ENCODE peak calls at places on chromosomes 6 and 20, in eight cellular contexts. L is HCT116, Q is hepatocyte, G is GM23248, W is OCI-LY7, M is MM.1S, U is SK-N-SH, A is PC-9. Z is an unnamed sample. For H3K9me3 and H3K9me2, the result is how much of the 10 kb centered on the place peaks cover.

GRCh38 chr6:149820506-149820905 is 43.7 kb downstream of the LRP11 start:
- DNase-seq in U (no peak), M (peak), A (no peak), W (peak), Q (no peak), L (no peak), G (no peak), Z (no peak)

GRCh38 chr6:169850154-169850553 is 98.7 kb downstream of the ERMARD start:
- DNase-seq in Q (no peak), L (no peak), A (no peak), G (no peak), W (no peak), U (no peak), M (no peak), Z (no peak)

GRCh38 chr6:22756365-22756764 is 187.0 kb downstream of the HDGFL1 start:
- DNase-seq in W (no peak), M (no peak), Q (no peak), A (no peak), L (no peak), U (no peak), G (peak), Z (peak)

GRCh38 chr20:46031701-46032254 is 2.8 kb downstream of the SLC12A5 start:
- DNase-seq in L (no peak), U (peak), A (no peak), M (no peak), G (peak), Q (no peak), W (no peak), Z (peak)

GRCh38 chr6:152099816-152100618 is 292.5 kb downstream of the ESR1 start:
- DNase-seq in A (peak), M (no peak), U (no peak), L (no peak), W (no peak), G (peak), Q (no peak), Z (peak)

GRCh38 chr6:129370268-129370916 is 339.6 kb downstream of the ARHGAP18 start:
- DNase-seq in G (peak), U (peak), W (peak), Q (peak), L (peak), A (peak), M (peak), Z (peak)

GRCh38 chr6:159988983-159989454 is 20.1 kb downstream of the IGF2R start:
- DNase-seq in Q (no peak), W (no peak), U (no peak), L (no peak), M (no peak), G (peak), A (no peak), Z (no peak)

GRCh38 chr6:110034637-110035096 is 56.6 kb downstream of the GPR6 start:
- DNase-seq in M (no peak), G (no peak), L (no peak), Q (no peak), U (no peak), A (no peak), W (no peak), Z (no peak)

GRCh38 chr20:33732166-33732970 is 572 bp downstream of the ZNF341 start:
- DNase-seq in G (peak), U (no peak), L (peak), M (peak), A (peak), Q (no peak), W (peak), Z (peak)

GRCh38 chr6:107129370-107129925 is 14.1 kb upstream of the BEND3 start:
- DNase-seq in Q (peak), U (no peak), L (no peak), G (no peak), W (peak), M (peak), A (no peak), Z (no peak)

GRCh38 chr6:20630136-20630535 is 95.9 kb downstream of the CDKAL1 start:
- DNase-seq in M (no peak), W (no peak), Q (no peak), L (no peak), G (no peak), U (no peak), A (no peak), Z (no peak)

GRCh38 chr6:169969372-169970099 is 218.1 kb downstream of the ERMARD start:
- DNase-seq in U (peak), A (no peak), G (no peak), M (no peak), L (no peak), Q (no peak), W (no peak), Z (no peak)

DNA sequence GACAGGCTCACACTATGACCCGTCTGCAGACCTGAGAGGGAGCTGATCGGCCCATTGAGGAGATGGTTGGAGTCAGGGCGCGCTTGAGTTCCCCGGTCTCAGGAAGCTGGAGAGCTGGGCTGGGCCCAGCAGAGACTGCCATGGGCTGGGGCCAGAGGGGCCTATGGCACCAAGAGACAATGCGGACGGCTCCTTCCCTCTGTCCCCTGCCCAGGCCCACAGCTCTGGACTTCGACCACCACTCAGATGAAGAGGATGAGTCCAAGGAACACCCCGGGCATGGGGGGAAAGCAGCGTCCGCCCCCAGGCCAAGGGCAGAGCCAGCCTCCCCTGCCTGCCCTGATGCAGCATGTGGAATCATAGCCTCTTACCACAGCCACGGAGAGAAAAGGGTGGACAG is 40.2 kb upstream of the PHACTR3 start:
- DNase-seq in M (no peak), W (no peak), U (peak), A (peak), L (no peak), G (no peak), Q (no peak), Z (no peak)
- H3K9me3 ChIP-seq in M (under half), W (under half), U (under half), A (under half), L (under half), G (under half), Q (under half), Z (under half)

DNA sequence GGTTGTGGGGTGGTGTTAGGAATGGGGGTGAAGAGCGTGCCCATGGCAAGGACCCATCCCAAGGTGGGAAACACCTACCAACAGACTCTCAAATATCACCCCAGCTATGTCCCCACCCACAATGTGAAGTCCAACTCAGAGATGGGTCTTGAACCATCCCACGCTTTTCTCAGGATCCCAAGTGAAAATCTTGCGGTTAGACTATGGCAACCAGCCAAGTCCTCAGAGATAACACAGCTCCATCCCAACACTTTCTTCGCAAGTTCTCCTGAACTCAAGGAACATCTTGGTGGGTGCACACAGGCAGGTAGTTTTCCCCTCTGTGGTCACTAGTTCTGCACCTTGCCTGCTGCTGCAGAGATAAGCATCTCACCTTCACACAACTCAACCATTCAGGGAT is 116.0 kb downstream of the CDC5L start:
- DNase-seq in G (no peak), L (no peak), A (no peak), Q (no peak), W (no peak), M (no peak), U (no peak), Z (no peak)
- H3K9me2 ChIP-seq in G (under half), L (under half), A (under half), Q (under half), W (under half), M (under half), U (under half), Z (under half)

DNA sequence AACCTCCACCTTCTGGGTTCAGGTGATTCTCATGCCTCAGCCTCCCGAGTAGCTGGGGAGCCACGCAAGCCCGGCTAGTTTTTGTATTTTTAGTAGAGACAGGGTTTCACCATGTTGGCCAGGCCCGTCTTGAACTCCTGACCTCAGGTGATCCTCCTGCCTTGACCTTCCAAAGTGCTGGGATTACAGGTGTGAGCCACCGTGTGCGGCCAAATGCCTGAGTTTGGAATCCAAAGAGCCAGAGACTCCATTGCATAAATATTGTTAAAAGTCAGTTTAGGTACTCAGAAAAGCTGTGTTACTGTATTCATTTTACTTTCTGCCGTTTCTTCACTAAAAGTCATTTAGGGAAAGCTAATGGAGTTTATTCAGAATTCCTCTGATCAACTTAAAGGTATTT is 137.3 kb downstream of the SULF2 start:
- DNase-seq in L (no peak), W (no peak), G (no peak), M (no peak), Q (no peak), U (no peak), A (no peak), Z (no peak)
- H3K4me3 ChIP-seq in L (no peak), W (no peak), G (no peak), M (no peak), Q (no peak), U (no peak), A (no peak), Z (no peak)

DNA sequence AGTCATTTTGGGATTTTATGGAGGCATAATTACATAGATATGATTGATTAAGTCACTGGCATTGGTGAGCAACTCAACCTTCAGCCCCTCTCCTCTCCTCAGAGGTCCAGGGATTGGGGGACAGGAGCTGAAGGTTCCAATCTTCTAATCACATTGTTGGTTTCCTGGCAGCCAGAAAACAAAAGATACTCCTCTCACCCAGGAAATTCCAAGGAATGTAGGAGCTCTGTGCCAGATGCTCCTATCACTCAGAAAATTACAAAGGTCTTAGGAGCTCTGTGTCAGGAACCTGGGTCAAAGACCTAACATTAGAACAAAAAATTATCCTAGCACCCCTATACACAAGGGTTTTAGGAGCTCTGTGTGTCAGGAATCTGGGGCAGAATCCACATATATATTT is 679.7 kb upstream of the ID4 start:
- DNase-seq in M (no peak), G (no peak), U (no peak), A (no peak), Q (no peak), L (no peak), W (no peak), Z (no peak)
- H3K9me3 ChIP-seq in M (under half), G (under half), U (under half), A (under half), Q (under half), L (under half), W (under half), Z (under half)

DNA sequence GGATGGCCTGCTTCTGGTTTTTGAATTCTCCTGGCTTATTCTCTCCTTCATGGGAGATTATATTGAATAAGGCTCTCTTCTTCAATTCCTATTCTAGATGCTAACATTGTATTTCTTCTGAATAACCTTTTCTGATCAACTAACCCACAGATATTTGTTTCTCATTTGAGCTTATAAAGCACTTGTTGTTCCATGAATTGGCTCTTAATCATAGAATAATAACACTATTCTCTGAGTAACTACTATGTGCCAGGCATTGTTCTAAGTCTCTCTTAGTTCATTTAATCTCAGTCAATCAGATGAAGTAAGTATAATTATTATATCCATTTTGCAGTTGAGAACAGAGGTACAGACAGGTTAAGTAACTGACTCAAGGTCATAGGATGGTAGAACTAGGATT is 136.3 kb upstream of the MLIP start:
- DNase-seq in G (no peak), M (no peak), W (no peak), U (no peak), A (no peak), L (no peak), Q (no peak), Z (no peak)
- H3K9me2 ChIP-seq in G (under half), M (under half), W (under half), U (under half), A (under half), L (under half), Q (under half), Z (under half)